ENCODE peak calls at places on chromosomes 12 and 14, in six cellular contexts. One of them, this sample, is unnamed.
A peak's percentile ranks its signal among the peaks of the same experiment; 100 is the strongest.

GRCh38 chr12:116048886-116049285 is 228.6 kb downstream of the MED13L start:
- DNase-seq in right atrium auricular region: no peak
- DNase-seq in lower lobe of right lung: no peak
- DNase-seq in pancreas: no peak
- DNase-seq in suprapubic skin: no peak
- DNase-seq in heart right ventricle: no peak
- DNase-seq in this sample: no peak

GRCh38 chr12:95312656-95313055 is 95.0 kb downstream of the VEZT start:
- DNase-seq in right atrium auricular region: no peak
- DNase-seq in lower lobe of right lung: no peak
- DNase-seq in pancreas: no peak
- DNase-seq in suprapubic skin: no peak
- DNase-seq in heart right ventricle: no peak
- DNase-seq in this sample: no peak

GRCh38 chr14:96802963-96803362 is 5.8 kb downstream of the VRK1 start:
- DNase-seq in right atrium auricular region: no peak
- DNase-seq in lower lobe of right lung: no peak
- DNase-seq in pancreas: no peak
- DNase-seq in suprapubic skin: no peak
- DNase-seq in heart right ventricle: no peak
- DNase-seq in this sample: no peak

GRCh38 chr12:66051361-66051760 is 79.2 kb downstream of the LLPH start:
- DNase-seq in right atrium auricular region: no peak
- DNase-seq in lower lobe of right lung: no peak
- DNase-seq in pancreas: no peak
- DNase-seq in suprapubic skin: no peak
- DNase-seq in heart right ventricle: no peak
- DNase-seq in this sample: no peak

GRCh38 chr12:79692860-79693605 is 2.3 kb upstream of the PAWR start:
- DNase-seq in right atrium auricular region: no peak
- DNase-seq in lower lobe of right lung: no peak
- DNase-seq in pancreas: no peak
- DNase-seq in suprapubic skin: no peak
- DNase-seq in heart right ventricle: no peak
- DNase-seq in this sample: no peak

GRCh38 chr12:26080911-26081310 is 43.9 kb downstream of the BHLHE41 start:
- DNase-seq in right atrium auricular region: no peak
- DNase-seq in lower lobe of right lung: no peak
- DNase-seq in pancreas: no peak
- DNase-seq in suprapubic skin: no peak
- DNase-seq in heart right ventricle: no peak
- DNase-seq in this sample: no peak

GRCh38 chr14:49919825-49920224 is 26.9 kb downstream of the ARF6 start:
- DNase-seq in right atrium auricular region: no peak
- DNase-seq in lower lobe of right lung: no peak
- DNase-seq in pancreas: no peak
- DNase-seq in suprapubic skin: no peak
- DNase-seq in heart right ventricle: no peak
- DNase-seq in this sample: no peak

GRCh38 chr12:3752096-3752709 is 706 bp downstream of the CRACR2A start:
- DNase-seq in right atrium auricular region: no peak
- DNase-seq in lower lobe of right lung: peak; percentile 70
- DNase-seq in pancreas: no peak
- DNase-seq in suprapubic skin: no peak
- DNase-seq in heart right ventricle: peak; percentile 58
- DNase-seq in this sample: peak; percentile 92

GRCh38 chr14:51219473-51220448 is 20.3 kb upstream of the TMX1 start:
- DNase-seq in right atrium auricular region: no peak
- DNase-seq in lower lobe of right lung: no peak
- DNase-seq in pancreas: no peak
- DNase-seq in suprapubic skin: no peak
- DNase-seq in heart right ventricle: no peak
- DNase-seq in this sample: no peak

GRCh38 chr14:39267592-39268112 is 33.9 kb downstream of the MIA2 start:
- DNase-seq in right atrium auricular region: no peak
- DNase-seq in lower lobe of right lung: no peak
- DNase-seq in pancreas: no peak
- DNase-seq in suprapubic skin: no peak
- DNase-seq in heart right ventricle: no peak
- DNase-seq in this sample: no peak

GRCh38 chr14:49897965-49898364 is 5.1 kb downstream of the ARF6 start:
- DNase-seq in right atrium auricular region: no peak
- DNase-seq in lower lobe of right lung: no peak
- DNase-seq in pancreas: no peak
- DNase-seq in suprapubic skin: no peak
- DNase-seq in heart right ventricle: no peak
- DNase-seq in this sample: no peak

GRCh38 chr12:108645686-108646596 is 12.2 kb upstream of the SELPLG start:
- DNase-seq in right atrium auricular region: no peak
- DNase-seq in lower lobe of right lung: no peak
- DNase-seq in pancreas: no peak
- DNase-seq in suprapubic skin: peak; percentile 41
- DNase-seq in heart right ventricle: no peak
- DNase-seq in this sample: no peak

GRCh38 chr12:20646239-20646827 is 48.8 kb upstream of the SLCO1C1 start:
- DNase-seq in right atrium auricular region: no peak
- DNase-seq in lower lobe of right lung: no peak
- DNase-seq in pancreas: no peak
- DNase-seq in suprapubic skin: no peak
- DNase-seq in heart right ventricle: no peak
- DNase-seq in this sample: no peak

GRCh38 chr14:102046337-102047278 is 40.2 kb downstream of the HSP90AA1 start:
- DNase-seq in right atrium auricular region: peak; percentile 85
- DNase-seq in lower lobe of right lung: peak; percentile 84
- DNase-seq in pancreas: peak; percentile 88
- DNase-seq in suprapubic skin: peak; percentile 93
- DNase-seq in heart right ventricle: peak; percentile 81
- DNase-seq in this sample: peak; percentile 94

GRCh38 chr12:131622422-131622955 is 88.4 kb upstream of the SFSWAP start:
- DNase-seq in right atrium auricular region: no peak
- DNase-seq in lower lobe of right lung: no peak
- DNase-seq in pancreas: no peak
- DNase-seq in suprapubic skin: peak; percentile 60
- DNase-seq in heart right ventricle: no peak
- DNase-seq in this sample: no peak

GRCh38 chr12:131694116-131694838 is 16.6 kb upstream of the SFSWAP start:
- DNase-seq in right atrium auricular region: no peak
- DNase-seq in lower lobe of right lung: no peak
- DNase-seq in pancreas: no peak
- DNase-seq in suprapubic skin: peak; percentile 58
- DNase-seq in heart right ventricle: no peak
- DNase-seq in this sample: no peak

GRCh38 chr14:102321456-102322101 is 2.0 kb downstream of the ZNF839 start:
- DNase-seq in right atrium auricular region: no peak
- DNase-seq in lower lobe of right lung: no peak
- DNase-seq in pancreas: no peak
- DNase-seq in suprapubic skin: no peak
- DNase-seq in heart right ventricle: no peak
- DNase-seq in this sample: no peak

DNA sequence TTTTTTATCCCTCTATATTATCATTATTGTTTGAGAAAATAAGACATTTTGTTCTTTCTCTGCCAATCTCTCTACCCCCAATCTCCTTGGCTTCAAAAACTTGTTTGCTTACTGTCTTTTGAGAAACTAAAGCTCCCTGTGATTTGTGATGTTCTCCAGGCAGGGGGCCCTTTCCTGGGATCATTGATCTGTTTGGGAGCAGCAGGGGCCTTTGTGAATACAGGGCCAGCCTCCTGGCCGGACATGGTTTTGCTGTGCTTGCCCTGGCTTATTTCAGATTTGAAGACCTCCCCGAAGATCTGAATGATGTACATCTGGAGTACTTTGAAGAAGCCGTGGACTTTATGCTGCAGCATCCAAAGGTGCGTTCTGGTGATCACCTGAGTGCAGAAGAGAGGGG is 4.5 kb downstream of the ACOT6 start:
- DNase-seq in right atrium auricular region: no peak
- DNase-seq in lower lobe of right lung: no peak
- DNase-seq in pancreas: no peak
- DNase-seq in suprapubic skin: no peak
- DNase-seq in heart right ventricle: no peak
- DNase-seq in this sample: no peak
- H3K27ac ChIP-seq in right atrium auricular region: no peak overlapping the region
- H3K27ac ChIP-seq in lower lobe of right lung: no peak overlapping the region
- H3K27ac ChIP-seq in pancreas: no peak overlapping the region
- H3K27ac ChIP-seq in suprapubic skin: no peak overlapping the region
- H3K27ac ChIP-seq in heart right ventricle: no peak overlapping the region
- H3K27ac ChIP-seq in this sample: no peak overlapping the region

DNA sequence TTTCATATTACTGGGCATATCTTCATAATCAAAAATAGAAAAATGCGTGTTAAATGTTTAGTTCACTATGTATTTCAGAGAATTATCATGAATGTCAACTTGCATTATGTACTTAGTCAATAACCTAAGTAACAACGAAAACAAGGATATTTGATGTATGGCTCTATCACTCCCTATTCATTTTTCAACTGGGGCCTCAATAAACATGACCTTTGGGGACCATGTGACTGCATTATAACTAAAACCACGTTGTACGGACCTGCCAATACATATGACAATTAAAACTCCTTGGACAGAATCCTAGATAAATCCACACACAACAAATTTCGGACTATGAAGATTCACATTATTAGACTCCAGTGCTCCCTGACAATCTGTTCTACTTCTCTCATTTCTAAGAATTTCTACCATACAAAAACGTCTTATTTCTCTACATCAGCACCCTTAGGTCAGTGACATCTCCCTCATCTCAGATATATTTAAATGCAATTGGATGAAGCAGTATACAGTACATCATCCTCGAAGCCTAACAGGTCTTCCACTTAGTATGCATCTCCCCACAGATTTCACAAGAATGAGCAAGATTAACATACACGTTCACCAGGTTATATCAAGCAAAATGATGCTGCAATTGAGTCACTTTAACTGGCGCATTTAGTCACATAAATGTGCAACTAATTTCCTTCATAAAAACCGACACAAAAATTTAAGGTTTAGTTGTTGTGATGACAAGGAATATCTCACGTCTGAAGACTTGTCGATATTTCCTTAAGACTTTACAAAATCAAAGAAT is 1.5 kb downstream of the UBE2N start:
- DNase-seq in right atrium auricular region: no peak
- DNase-seq in lower lobe of right lung: no peak
- DNase-seq in pancreas: no peak
- DNase-seq in suprapubic skin: no peak
- DNase-seq in heart right ventricle: no peak
- DNase-seq in this sample: no peak
- H3K4me1 ChIP-seq in right atrium auricular region: no peaks in the 10 kb centered on the region
- H3K4me1 ChIP-seq in lower lobe of right lung: peaks cover 43% of the 10 kb centered on the region
- H3K4me1 ChIP-seq in pancreas: peaks cover 19% of the 10 kb centered on the region
- H3K4me1 ChIP-seq in suprapubic skin: peaks cover 31% of the 10 kb centered on the region
- H3K4me1 ChIP-seq in heart right ventricle: peaks cover 65% of the 10 kb centered on the region
- H3K4me1 ChIP-seq in this sample: peaks cover 46% of the 10 kb centered on the region

GRCh38 chr12:54417712-54418440 is 1.2 kb downstream of the ITGA5 start:
- DNase-seq in right atrium auricular region: no peak
- DNase-seq in lower lobe of right lung: no peak
- DNase-seq in pancreas: no peak
- DNase-seq in suprapubic skin: no peak
- DNase-seq in heart right ventricle: peak; percentile 40
- DNase-seq in this sample: no peak
- H3K27ac ChIP-seq in right atrium auricular region: peak overlapping the region; percentile 95
- H3K27ac ChIP-seq in lower lobe of right lung: peak overlapping the region; percentile 87
- H3K27ac ChIP-seq in pancreas: no peak overlapping the region
- H3K27ac ChIP-seq in suprapubic skin: peak overlapping the region; percentile 83
- H3K27ac ChIP-seq in heart right ventricle: peak overlapping the region; percentile 98
- H3K27ac ChIP-seq in this sample: peak overlapping the region; percentile 97

DNA sequence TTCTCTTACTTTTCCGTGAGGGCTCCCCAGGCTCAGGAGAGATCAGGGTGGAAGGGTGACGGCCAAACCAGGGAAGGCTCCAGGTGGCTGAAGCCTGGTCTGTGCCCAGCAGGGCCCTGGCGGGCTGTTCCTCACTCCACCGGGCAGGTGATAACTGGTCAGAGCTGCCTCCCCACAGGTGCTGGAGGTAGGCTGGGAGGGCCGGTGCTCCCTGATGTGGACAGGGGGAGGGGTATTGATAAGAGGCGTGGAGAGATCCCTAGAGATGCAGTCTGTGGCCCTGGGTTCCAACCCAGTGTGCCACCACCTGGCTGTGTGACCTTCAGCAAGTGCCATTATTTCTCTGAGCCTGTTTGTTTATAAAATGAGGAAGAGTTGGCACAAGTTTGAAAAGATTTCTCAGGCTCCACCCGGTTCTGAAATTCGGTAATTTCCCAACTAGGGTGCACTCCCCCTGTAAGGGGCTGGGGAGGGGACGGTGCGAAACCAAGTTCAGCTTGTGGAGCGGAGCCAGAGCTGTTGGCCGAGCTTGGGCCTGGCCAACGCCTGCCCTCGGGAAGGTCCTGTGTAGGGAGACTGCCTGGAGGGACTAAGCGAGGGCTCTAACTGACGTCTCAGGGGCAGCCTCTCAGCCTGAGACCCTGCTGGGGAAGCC is 999 bp upstream of the NR4A1 start:
- DNase-seq in right atrium auricular region: no peak
- DNase-seq in lower lobe of right lung: no peak
- DNase-seq in pancreas: peak; percentile 79
- DNase-seq in suprapubic skin: no peak
- DNase-seq in heart right ventricle: no peak
- DNase-seq in this sample: no peak
- H3K4me1 ChIP-seq in right atrium auricular region: no peaks in the 10 kb centered on the region
- H3K4me1 ChIP-seq in lower lobe of right lung: peaks cover 57% of the 10 kb centered on the region
- H3K4me1 ChIP-seq in pancreas: peaks cover 27% of the 10 kb centered on the region
- H3K4me1 ChIP-seq in suprapubic skin: peaks cover 56% of the 10 kb centered on the region
- H3K4me1 ChIP-seq in heart right ventricle: peaks cover 62% of the 10 kb centered on the region
- H3K4me1 ChIP-seq in this sample: peaks cover 86% of the 10 kb centered on the region

GRCh38 chr14:61893371-61893940 is 131.2 kb downstream of the SNAPC1 start:
- DNase-seq in right atrium auricular region: no peak
- DNase-seq in lower lobe of right lung: no peak
- DNase-seq in pancreas: no peak
- DNase-seq in suprapubic skin: no peak
- DNase-seq in heart right ventricle: no peak
- DNase-seq in this sample: no peak

GRCh38 chr14:61891251-61891650 is 129.0 kb downstream of the SNAPC1 start:
- DNase-seq in right atrium auricular region: no peak
- DNase-seq in lower lobe of right lung: no peak
- DNase-seq in pancreas: no peak
- DNase-seq in suprapubic skin: no peak
- DNase-seq in heart right ventricle: no peak
- DNase-seq in this sample: no peak

GRCh38 chr14:61889914-61890351 is 127.7 kb downstream of the SNAPC1 start:
- DNase-seq in right atrium auricular region: no peak
- DNase-seq in lower lobe of right lung: no peak
- DNase-seq in pancreas: no peak
- DNase-seq in suprapubic skin: no peak
- DNase-seq in heart right ventricle: no peak
- DNase-seq in this sample: no peak

GRCh38 chr14:61894452-61895077 is 132.3 kb downstream of the SNAPC1 start:
- DNase-seq in right atrium auricular region: no peak
- DNase-seq in lower lobe of right lung: peak; percentile 66
- DNase-seq in pancreas: peak; percentile 82
- DNase-seq in suprapubic skin: no peak
- DNase-seq in heart right ventricle: peak; percentile 24
- DNase-seq in this sample: no peak

DNA sequence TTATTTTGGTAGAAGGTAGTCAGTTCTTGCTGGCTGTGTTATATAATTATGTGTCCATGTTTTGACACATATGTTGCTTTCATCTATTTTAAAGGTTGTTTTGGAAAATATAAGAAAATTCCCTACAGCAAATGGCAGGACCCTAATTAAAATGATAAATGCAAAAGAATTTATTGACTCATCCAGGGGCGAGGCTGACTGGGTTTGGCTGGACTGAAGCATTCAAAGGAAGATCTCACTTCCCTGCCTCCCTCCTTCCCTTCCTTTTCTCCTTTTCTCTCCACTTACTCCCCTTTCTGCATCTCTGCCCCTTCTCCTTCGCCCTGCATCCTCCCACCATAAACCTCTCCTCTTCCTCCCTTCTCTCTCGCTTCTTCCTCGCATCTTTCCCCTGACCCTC is 129.6 kb downstream of the SNAPC1 start:
- DNase-seq in right atrium auricular region: no peak
- DNase-seq in lower lobe of right lung: no peak
- DNase-seq in pancreas: no peak
- DNase-seq in suprapubic skin: no peak
- DNase-seq in heart right ventricle: no peak
- DNase-seq in this sample: no peak
- H3K27ac ChIP-seq in right atrium auricular region: no peak overlapping the region
- H3K27ac ChIP-seq in lower lobe of right lung: no peak overlapping the region
- H3K27ac ChIP-seq in pancreas: no peak overlapping the region
- H3K27ac ChIP-seq in suprapubic skin: no peak overlapping the region
- H3K27ac ChIP-seq in heart right ventricle: no peak overlapping the region
- H3K27ac ChIP-seq in this sample: no peak overlapping the region

This sample was measured in esophagus muscularis mucosa.